ENCODE peak calls at places on chromosomes 12 and 14, in five cellular contexts. One of them, this sample, is unnamed.
A peak's percentile ranks its signal among the peaks of the same experiment; 100 is the strongest.

GRCh38 chr12:27969901-27970390 is 2.6 kb downstream of the PTHLH start:
- DNase-seq in mammary epithelial cell: peak; percentile 95
- DNase-seq in prostate gland: peak; percentile 56
- DNase-seq in effector memory CD4-positive, alpha-beta T cell: peak; percentile 5
- DNase-seq in colonic mucosa: peak; percentile 40
- DNase-seq in this sample: peak; percentile 55

GRCh38 chr14:69313176-69313575 is 53.2 kb downstream of the GALNT16 start:
- DNase-seq in mammary epithelial cell: no peak
- DNase-seq in prostate gland: no peak
- DNase-seq in effector memory CD4-positive, alpha-beta T cell: no peak
- DNase-seq in colonic mucosa: no peak
- DNase-seq in this sample: no peak

GRCh38 chr12:89280833-89281533 is 71.3 kb downstream of the DUSP6 start:
- DNase-seq in mammary epithelial cell: no peak
- DNase-seq in prostate gland: no peak
- DNase-seq in effector memory CD4-positive, alpha-beta T cell: no peak
- DNase-seq in colonic mucosa: no peak
- DNase-seq in this sample: peak; percentile 37

GRCh38 chr12:93892431-93893210 is 215.4 kb downstream of the CRADD start:
- DNase-seq in mammary epithelial cell: no peak
- DNase-seq in prostate gland: no peak
- DNase-seq in effector memory CD4-positive, alpha-beta T cell: no peak
- DNase-seq in colonic mucosa: no peak
- DNase-seq in this sample: no peak

GRCh38 chr12:127383281-127383680 is 883.7 kb upstream of the TMEM132C start:
- DNase-seq in mammary epithelial cell: peak; percentile 57
- DNase-seq in prostate gland: no peak
- DNase-seq in effector memory CD4-positive, alpha-beta T cell: no peak
- DNase-seq in colonic mucosa: no peak
- DNase-seq in this sample: peak; percentile 37

GRCh38 chr12:6817056-6817455 is 4.6 kb upstream of the GPR162 start:
- DNase-seq in mammary epithelial cell: no peak
- DNase-seq in prostate gland: no peak
- DNase-seq in effector memory CD4-positive, alpha-beta T cell: no peak
- DNase-seq in colonic mucosa: no peak
- DNase-seq in this sample: no peak

GRCh38 chr12:121346747-121347146 is 5.5 kb downstream of the ANAPC5 start:
- DNase-seq in mammary epithelial cell: no peak
- DNase-seq in prostate gland: no peak
- DNase-seq in effector memory CD4-positive, alpha-beta T cell: no peak
- DNase-seq in colonic mucosa: no peak
- DNase-seq in this sample: no peak

GRCh38 chr14:60805881-60806569 is 71.5 kb downstream of the MNAT1 start:
- DNase-seq in mammary epithelial cell: peak; percentile 87
- DNase-seq in prostate gland: no peak
- DNase-seq in effector memory CD4-positive, alpha-beta T cell: no peak
- DNase-seq in colonic mucosa: no peak
- DNase-seq in this sample: no peak

GRCh38 chr14:37081220-37081619 is 91.2 kb downstream of the SLC25A21 start:
- DNase-seq in mammary epithelial cell: peak; percentile 93
- DNase-seq in prostate gland: no peak
- DNase-seq in effector memory CD4-positive, alpha-beta T cell: no peak
- DNase-seq in colonic mucosa: no peak
- DNase-seq in this sample: no peak

GRCh38 chr12:65725376-65725775 is 98.9 kb upstream of the HMGA2 start:
- DNase-seq in mammary epithelial cell: peak; percentile 29
- DNase-seq in prostate gland: no peak
- DNase-seq in effector memory CD4-positive, alpha-beta T cell: no peak
- DNase-seq in colonic mucosa: no peak
- DNase-seq in this sample: peak; percentile 14

GRCh38 chr14:71001742-71002141 is 94.5 kb downstream of the PCNX1 start:
- DNase-seq in mammary epithelial cell: no peak
- DNase-seq in prostate gland: no peak
- DNase-seq in effector memory CD4-positive, alpha-beta T cell: no peak
- DNase-seq in colonic mucosa: no peak
- DNase-seq in this sample: peak; percentile 10

GRCh38 chr14:26605602-26606001 is 7.8 kb upstream of the NOVA1 start:
- DNase-seq in mammary epithelial cell: no peak
- DNase-seq in prostate gland: no peak
- DNase-seq in effector memory CD4-positive, alpha-beta T cell: no peak
- DNase-seq in colonic mucosa: no peak
- DNase-seq in this sample: no peak

GRCh38 chr14:103121846-103122577 is 1.2 kb upstream of the TNFAIP2 start:
- DNase-seq in mammary epithelial cell: no peak
- DNase-seq in prostate gland: peak; percentile 77
- DNase-seq in effector memory CD4-positive, alpha-beta T cell: no peak
- DNase-seq in colonic mucosa: peak; percentile 79
- DNase-seq in this sample: peak; percentile 82

GRCh38 chr12:130049666-130050065 is 112.6 kb upstream of the FZD10 start:
- DNase-seq in mammary epithelial cell: no peak
- DNase-seq in prostate gland: no peak
- DNase-seq in effector memory CD4-positive, alpha-beta T cell: no peak
- DNase-seq in colonic mucosa: no peak
- DNase-seq in this sample: no peak

GRCh38 chr12:115225845-115226244 is 541.9 kb upstream of the TBX3 start:
- DNase-seq in mammary epithelial cell: no peak
- DNase-seq in prostate gland: no peak
- DNase-seq in effector memory CD4-positive, alpha-beta T cell: no peak
- DNase-seq in colonic mucosa: no peak
- DNase-seq in this sample: no peak

GRCh38 chr12:12099102-12099501 is 28.4 kb downstream of the BCL2L14 start:
- DNase-seq in mammary epithelial cell: no peak
- DNase-seq in prostate gland: no peak
- DNase-seq in effector memory CD4-positive, alpha-beta T cell: no peak
- DNase-seq in colonic mucosa: no peak
- DNase-seq in this sample: peak; percentile 79

GRCh38 chr14:75224561-75224960 is 48.1 kb upstream of the TMED10 start:
- DNase-seq in mammary epithelial cell: no peak
- DNase-seq in prostate gland: no peak
- DNase-seq in effector memory CD4-positive, alpha-beta T cell: no peak
- DNase-seq in colonic mucosa: no peak
- DNase-seq in this sample: peak; percentile 53

GRCh38 chr12:59820594-59821011 is 224.8 kb downstream of the SLC16A7 start:
- DNase-seq in mammary epithelial cell: no peak
- DNase-seq in prostate gland: no peak
- DNase-seq in effector memory CD4-positive, alpha-beta T cell: no peak
- DNase-seq in colonic mucosa: no peak
- DNase-seq in this sample: peak; percentile 14

GRCh38 chr12:107684990-107685359 is 624 bp upstream of the PWP1 start:
- DNase-seq in mammary epithelial cell: peak; percentile 11
- DNase-seq in prostate gland: no peak
- DNase-seq in effector memory CD4-positive, alpha-beta T cell: peak; percentile 2
- DNase-seq in colonic mucosa: peak; percentile 67
- DNase-seq in this sample: peak; percentile 31

GRCh38 chr12:132393245-132393795 is 63.9 kb upstream of the GALNT9 start:
- DNase-seq in mammary epithelial cell: no peak
- DNase-seq in prostate gland: no peak
- DNase-seq in effector memory CD4-positive, alpha-beta T cell: no peak
- DNase-seq in colonic mucosa: no peak
- DNase-seq in this sample: no peak

GRCh38 chr12:63944586-63945228 is 100.2 kb downstream of the SRGAP1 start:
- DNase-seq in mammary epithelial cell: no peak
- DNase-seq in prostate gland: no peak
- DNase-seq in effector memory CD4-positive, alpha-beta T cell: no peak
- DNase-seq in colonic mucosa: no peak
- DNase-seq in this sample: no peak

GRCh38 chr14:56888274-56888673 is 78.0 kb upstream of the OTX2 start:
- DNase-seq in mammary epithelial cell: no peak
- DNase-seq in prostate gland: no peak
- DNase-seq in effector memory CD4-positive, alpha-beta T cell: no peak
- DNase-seq in colonic mucosa: no peak
- DNase-seq in this sample: no peak

GRCh38 chr14:66143387-66144112 is 342.6 kb upstream of the CCDC196 start:
- DNase-seq in mammary epithelial cell: no peak
- DNase-seq in prostate gland: no peak
- DNase-seq in effector memory CD4-positive, alpha-beta T cell: no peak
- DNase-seq in colonic mucosa: no peak
- DNase-seq in this sample: no peak

DNA sequence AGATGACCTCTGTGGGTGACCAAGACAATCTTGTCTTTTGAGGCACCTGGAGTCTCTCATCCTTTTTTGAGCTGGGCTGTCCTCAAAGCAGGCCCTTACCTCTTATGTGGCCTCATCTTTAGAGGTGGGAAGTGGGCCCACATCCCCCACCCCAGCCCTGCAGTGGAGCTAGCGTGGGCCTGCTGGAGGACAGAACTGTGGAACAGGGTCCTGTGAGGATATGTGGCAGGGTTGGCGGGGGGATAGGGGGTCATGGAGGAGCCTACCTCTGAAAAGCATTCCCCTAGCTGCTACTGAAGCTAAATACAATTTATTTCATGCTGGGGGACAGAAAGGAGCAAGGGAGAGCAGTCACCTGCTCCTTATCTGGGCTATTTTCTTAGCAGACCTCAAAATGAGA is 457 bp upstream of the GPD1 start:
- DNase-seq in mammary epithelial cell: no peak
- DNase-seq in prostate gland: no peak
- DNase-seq in effector memory CD4-positive, alpha-beta T cell: no peak
- DNase-seq in colonic mucosa: no peak
- DNase-seq in this sample: no peak
- H3K4me1 ChIP-seq in mammary epithelial cell: peaks cover 22% of the 10 kb centered on the region
- H3K4me1 ChIP-seq in prostate gland: peaks cover 5% of the 10 kb centered on the region
- H3K4me1 ChIP-seq in effector memory CD4-positive, alpha-beta T cell: no peaks in the 10 kb centered on the region
- H3K4me1 ChIP-seq in colonic mucosa: no peaks in the 10 kb centered on the region
- H3K4me1 ChIP-seq in this sample: peaks cover 18% of the 10 kb centered on the region

GRCh38 chr12:104925501-104925900 is 32.6 kb downstream of the SLC41A2 start:
- DNase-seq in mammary epithelial cell: no peak
- DNase-seq in prostate gland: no peak
- DNase-seq in effector memory CD4-positive, alpha-beta T cell: no peak
- DNase-seq in colonic mucosa: peak; percentile 29
- DNase-seq in this sample: no peak
- H3K4me1 ChIP-seq in mammary epithelial cell: no peaks in the 10 kb centered on the region
- H3K4me1 ChIP-seq in prostate gland: no peaks in the 10 kb centered on the region
- H3K4me1 ChIP-seq in effector memory CD4-positive, alpha-beta T cell: no peaks in the 10 kb centered on the region
- H3K4me1 ChIP-seq in colonic mucosa: no peaks in the 10 kb centered on the region
- H3K4me1 ChIP-seq in this sample: no peaks in the 10 kb centered on the region

DNA sequence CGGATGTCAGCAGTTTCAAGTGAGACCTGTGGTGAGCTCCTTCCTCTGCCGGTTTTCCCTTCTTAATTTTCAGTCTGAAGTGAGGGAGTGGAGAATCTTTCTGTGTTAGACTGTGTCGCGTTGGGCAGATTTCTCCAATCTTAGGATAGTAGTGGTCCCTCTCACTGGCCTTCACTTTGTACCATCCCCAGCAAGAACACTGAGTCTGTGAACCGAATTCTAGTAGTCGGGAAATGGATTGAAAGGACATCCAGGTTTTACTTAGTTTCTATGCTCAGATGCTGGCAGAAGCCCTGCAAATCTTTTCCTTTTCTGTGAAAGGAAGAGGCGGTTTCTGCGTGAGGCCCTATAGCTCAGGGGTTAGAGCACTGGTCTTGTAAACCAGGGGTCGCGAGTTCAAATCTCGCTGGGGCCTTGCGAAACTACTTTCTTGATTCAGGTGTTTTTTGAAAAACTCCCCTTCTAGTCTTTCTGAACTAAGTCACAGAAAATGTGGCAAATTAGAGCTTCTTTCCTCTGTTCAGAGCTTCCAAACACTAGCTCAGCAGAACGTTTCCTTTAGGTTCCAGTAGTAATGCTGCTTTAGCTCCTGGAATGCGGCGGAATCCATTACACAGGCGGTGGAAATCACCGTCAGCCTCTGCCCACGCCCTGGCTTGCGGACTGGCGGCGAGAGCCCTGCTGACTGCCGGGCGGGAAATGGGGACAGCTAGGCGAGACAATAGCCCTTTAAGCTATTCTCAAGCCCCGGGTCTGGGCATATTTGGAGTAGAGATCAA is 2.8 kb upstream of the RNASE4 start:
- DNase-seq in mammary epithelial cell: peak; percentile 88
- DNase-seq in prostate gland: peak; percentile 76
- DNase-seq in effector memory CD4-positive, alpha-beta T cell: peak; percentile 78
- DNase-seq in colonic mucosa: peak; percentile 88
- DNase-seq in this sample: peak; percentile 92
- H3K4me1 ChIP-seq in mammary epithelial cell: peaks cover 22% of the 10 kb centered on the region
- H3K4me1 ChIP-seq in prostate gland: no peaks in the 10 kb centered on the region
- H3K4me1 ChIP-seq in effector memory CD4-positive, alpha-beta T cell: peaks cover 21% of the 10 kb centered on the region
- H3K4me1 ChIP-seq in colonic mucosa: peaks cover 7% of the 10 kb centered on the region
- H3K4me1 ChIP-seq in this sample: peaks cover 2% of the 10 kb centered on the region

GRCh38 chr12:126354633-126355032 is 1289.4 kb downstream of the AACS start:
- DNase-seq in mammary epithelial cell: no peak
- DNase-seq in prostate gland: no peak
- DNase-seq in effector memory CD4-positive, alpha-beta T cell: no peak
- DNase-seq in colonic mucosa: no peak
- DNase-seq in this sample: no peak
- H3K4me1 ChIP-seq in mammary epithelial cell: no peaks in the 10 kb centered on the region
- H3K4me1 ChIP-seq in prostate gland: no peaks in the 10 kb centered on the region
- H3K4me1 ChIP-seq in effector memory CD4-positive, alpha-beta T cell: no peaks in the 10 kb centered on the region
- H3K4me1 ChIP-seq in colonic mucosa: no peaks in the 10 kb centered on the region
- H3K4me1 ChIP-seq in this sample: no peaks in the 10 kb centered on the region

GRCh38 chr12:48557919-48558318 is 11.9 kb downstream of the LALBA start:
- DNase-seq in mammary epithelial cell: no peak
- DNase-seq in prostate gland: no peak
- DNase-seq in effector memory CD4-positive, alpha-beta T cell: no peak
- DNase-seq in colonic mucosa: no peak
- DNase-seq in this sample: no peak
- H3K4me1 ChIP-seq in mammary epithelial cell: no peaks in the 10 kb centered on the region
- H3K4me1 ChIP-seq in prostate gland: no peaks in the 10 kb centered on the region
- H3K4me1 ChIP-seq in effector memory CD4-positive, alpha-beta T cell: no peaks in the 10 kb centered on the region
- H3K4me1 ChIP-seq in colonic mucosa: no peaks in the 10 kb centered on the region
- H3K4me1 ChIP-seq in this sample: no peaks in the 10 kb centered on the region

GRCh38 chr14:50791201-50791600 is 39.8 kb downstream of the NIN start:
- DNase-seq in mammary epithelial cell: no peak
- DNase-seq in prostate gland: no peak
- DNase-seq in effector memory CD4-positive, alpha-beta T cell: no peak
- DNase-seq in colonic mucosa: no peak
- DNase-seq in this sample: no peak
- H3K4me1 ChIP-seq in mammary epithelial cell: no peaks in the 10 kb centered on the region
- H3K4me1 ChIP-seq in prostate gland: no peaks in the 10 kb centered on the region
- H3K4me1 ChIP-seq in effector memory CD4-positive, alpha-beta T cell: peaks cover 16% of the 10 kb centered on the region
- H3K4me1 ChIP-seq in colonic mucosa: no peaks in the 10 kb centered on the region
- H3K4me1 ChIP-seq in this sample: no peaks in the 10 kb centered on the region

DNA sequence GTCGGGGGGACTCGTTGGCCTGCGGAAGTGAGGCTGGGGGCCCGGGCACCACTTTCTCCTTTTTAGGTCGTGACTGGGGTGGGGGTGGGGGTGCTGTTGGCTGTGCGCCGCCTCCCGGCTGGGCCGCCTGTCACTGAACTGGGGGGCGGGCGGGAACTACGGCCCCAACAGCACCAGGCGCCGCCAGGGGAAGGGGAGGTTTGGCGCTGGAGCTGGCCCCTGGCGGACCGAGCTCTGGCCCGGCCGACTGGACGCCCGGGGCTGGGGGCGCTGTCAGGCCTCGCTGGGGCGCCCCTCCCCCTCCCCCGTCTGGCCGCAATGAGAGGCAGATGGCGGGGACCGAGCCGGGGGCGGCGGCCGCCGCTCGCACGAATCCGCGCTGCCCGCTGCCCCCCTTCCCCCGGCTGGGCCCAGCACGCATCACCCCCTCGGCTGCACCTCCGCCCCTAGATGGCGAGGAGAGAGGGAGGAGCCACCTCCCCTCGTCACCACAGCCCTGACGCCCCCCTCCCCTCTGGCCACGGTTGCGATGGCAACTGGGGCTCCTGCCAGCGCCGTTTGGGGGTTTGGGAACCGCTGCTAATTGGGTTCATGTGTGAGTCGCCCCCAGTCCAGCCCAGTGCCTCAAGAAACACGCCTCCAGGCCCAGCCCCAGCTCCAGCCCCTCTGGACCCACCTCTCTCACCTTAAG is 723 bp downstream of the NFATC4 start:
- DNase-seq in mammary epithelial cell: no peak
- DNase-seq in prostate gland: no peak
- DNase-seq in effector memory CD4-positive, alpha-beta T cell: no peak
- DNase-seq in colonic mucosa: peak; percentile 48
- DNase-seq in this sample: peak; percentile 83
- H3K4me1 ChIP-seq in mammary epithelial cell: peaks cover 27% of the 10 kb centered on the region
- H3K4me1 ChIP-seq in prostate gland: no peaks in the 10 kb centered on the region
- H3K4me1 ChIP-seq in effector memory CD4-positive, alpha-beta T cell: peaks cover 36% of the 10 kb centered on the region
- H3K4me1 ChIP-seq in colonic mucosa: peaks cover 9% of the 10 kb centered on the region
- H3K4me1 ChIP-seq in this sample: peaks cover 33% of the 10 kb centered on the region